ENCODE peak calls at places on chromosomes 11 and 22, in seven cellular contexts. D, E, L, W, R, P and F are unnamed samples.

GRCh38 chr11:65479184-65480145 is 19.4 kb upstream of the MALAT1 start:
- DNase-seq in D (peak; percentile 86), E (no peak), L (no peak), W (no peak), R (peak; percentile 83), P (peak; percentile 95), F (peak; percentile 89)

GRCh38 chr11:26931248-26931631 is 62.7 kb upstream of the FIBIN start:
- DNase-seq in D (no peak), E (no peak), L (no peak), W (no peak), R (no peak), P (peak; percentile 30), F (peak; percentile 41)

GRCh38 chr11:33197915-33198727 is 36.8 kb upstream of the CSTF3 start:
- DNase-seq in D (no peak), E (no peak), L (no peak), W (no peak), R (no peak), P (no peak), F (no peak)

GRCh38 chr11:34327804-34328631 is 29.8 kb downstream of the ABTB2 start:
- DNase-seq in D (no peak), E (no peak), L (no peak), W (no peak), R (no peak), P (peak; percentile 40), F (no peak)

GRCh38 chr11:130478204-130478701 is 29.8 kb downstream of the ADAMTS15 start:
- DNase-seq in D (peak; percentile 49), E (no peak), L (no peak), W (no peak), R (no peak), P (peak; percentile 95), F (peak; percentile 91)

GRCh38 chr11:86068138-86068861 is 584 bp downstream of the PICALM start:
- DNase-seq in D (peak; percentile 33), E (peak; percentile 40), L (peak; percentile 45), W (peak; percentile 23), R (peak; percentile 82), P (no peak), F (no peak)

GRCh38 chr11:96215094-96215782 is 127.8 kb downstream of the MAML2 start:
- DNase-seq in D (peak; percentile 18), E (peak; percentile 61), L (no peak), W (no peak), R (no peak), P (peak; percentile 76), F (peak; percentile 81)

GRCh38 chr11:107561688-107562087 is 3.8 kb downstream of the ALKBH8 start:
- DNase-seq in D (peak; percentile 36), E (no peak), L (no peak), W (no peak), R (no peak), P (peak; percentile 34), F (peak; percentile 68)

GRCh38 chr11:86218125-86219081 is 26.1 kb upstream of the EED start:
- DNase-seq in D (peak; percentile 77), E (peak; percentile 53), L (peak; percentile 80), W (peak; percentile 16), R (no peak), P (peak; percentile 76), F (peak; percentile 64)

GRCh38 chr11:108906329-108906728 is 241.5 kb downstream of the DDX10 start:
- DNase-seq in D (peak; percentile 47), E (no peak), L (no peak), W (no peak), R (no peak), P (peak; percentile 82), F (peak; percentile 70)

GRCh38 chr22:28373841-28374240 is 305.8 kb downstream of the TTC28 start:
- DNase-seq in D (no peak), E (no peak), L (no peak), W (no peak), R (no peak), P (peak; percentile 66), F (peak; percentile 63)

GRCh38 chr11:74696488-74696887 is 34.7 kb downstream of the CHRDL2 start:
- DNase-seq in D (peak; percentile 43), E (no peak), L (no peak), W (no peak), R (no peak), P (no peak), F (no peak)

GRCh38 chr11:71373791-71374454 is 74.3 kb downstream of the DHCR7 start:
- DNase-seq in D (no peak), E (no peak), L (no peak), W (no peak), R (no peak), P (no peak), F (no peak)

GRCh38 chr11:2194877-2195755 is 23.5 kb upstream of the TH start:
- DNase-seq in D (peak; percentile 44), E (peak; percentile 16), L (peak; percentile 80), W (no peak), R (no peak), P (peak; percentile 6), F (peak; percentile 28)

GRCh38 chr11:58675344-58676155 is 53.1 kb downstream of the CNTF start:
- DNase-seq in D (peak; percentile 60), E (peak; percentile 54), L (peak; percentile 77), W (peak; percentile 27), R (no peak), P (peak; percentile 59), F (peak; percentile 63)

GRCh38 chr11:77109236-77110019 is 6.8 kb downstream of the OMP start:
- DNase-seq in D (no peak), E (no peak), L (no peak), W (no peak), R (no peak), P (peak; percentile 37), F (peak; percentile 85)

GRCh38 chr11:14189874-14190273 is 169.1 kb downstream of the RRAS2 start:
- DNase-seq in D (no peak), E (no peak), L (no peak), W (no peak), R (peak; percentile 81), P (no peak), F (peak; percentile 81)

DNA sequence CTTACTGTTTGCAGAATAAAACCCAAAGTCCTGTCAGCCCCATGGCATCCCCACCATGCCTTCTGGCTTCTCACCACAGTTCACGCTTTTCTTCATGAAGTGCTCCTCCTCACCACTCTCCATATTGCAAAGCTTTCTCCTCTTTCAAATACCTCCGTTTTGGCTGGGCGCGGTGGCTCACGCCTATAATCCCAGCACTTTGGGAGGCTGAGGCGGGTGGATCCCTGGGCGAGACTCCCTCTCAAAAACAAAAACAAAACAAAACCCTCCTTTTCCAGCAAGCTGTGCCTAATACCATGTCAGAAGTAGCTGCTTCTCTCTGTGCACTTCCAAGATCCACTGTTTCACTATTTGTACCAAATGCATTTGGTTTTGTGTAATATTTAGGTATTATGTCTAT is 6.7 kb downstream of the BACE1 start:
- DNase-seq in D (no peak), E (no peak), L (no peak), W (no peak), R (no peak), P (no peak), F (no peak)
- H3K27ac ChIP-seq in D (no peak overlapping the region), E (no peak overlapping the region), L (no peak overlapping the region), W (no peak overlapping the region), R (no peak overlapping the region), P (no peak overlapping the region), F (no peak overlapping the region)

DNA sequence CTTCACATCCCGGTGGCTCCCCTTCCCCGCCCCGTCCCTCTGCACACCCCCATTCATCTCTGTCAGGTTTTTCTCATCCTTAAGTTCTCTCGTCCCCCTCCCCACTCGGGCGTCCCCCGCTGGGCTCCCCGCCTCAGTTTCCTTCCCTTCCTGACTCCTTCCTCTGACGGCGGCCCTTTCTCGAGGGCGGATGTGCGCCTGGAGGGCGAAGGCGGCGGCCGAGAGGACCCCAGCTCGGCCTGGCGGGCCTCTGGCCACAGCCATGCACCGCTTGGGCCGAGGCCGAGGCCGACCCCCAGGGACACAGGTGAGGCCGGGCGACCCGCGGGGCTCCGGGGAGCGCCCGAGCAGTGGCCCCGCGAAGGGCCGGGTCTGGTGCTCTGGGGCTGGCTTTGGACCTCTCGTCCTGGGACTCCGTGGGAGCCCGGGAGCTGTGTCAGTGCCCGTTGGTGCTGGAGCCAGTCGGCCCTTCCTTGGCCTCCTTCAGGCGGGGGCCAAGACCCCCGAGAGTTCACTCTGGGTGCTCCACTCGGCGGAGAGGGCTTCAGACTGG is 2.9 kb downstream of the PHLDB1 start:
- DNase-seq in D (no peak), E (no peak), L (no peak), W (no peak), R (peak; percentile 80), P (no peak), F (no peak)
- H3K4me3 ChIP-seq in D (no peak overlapping the region), E (no peak overlapping the region), L (no peak overlapping the region), W (peak overlapping the region; percentile 68), R (peak overlapping the region; percentile 69), P (peak overlapping the region; percentile 93), F (peak overlapping the region; percentile 84)

DNA sequence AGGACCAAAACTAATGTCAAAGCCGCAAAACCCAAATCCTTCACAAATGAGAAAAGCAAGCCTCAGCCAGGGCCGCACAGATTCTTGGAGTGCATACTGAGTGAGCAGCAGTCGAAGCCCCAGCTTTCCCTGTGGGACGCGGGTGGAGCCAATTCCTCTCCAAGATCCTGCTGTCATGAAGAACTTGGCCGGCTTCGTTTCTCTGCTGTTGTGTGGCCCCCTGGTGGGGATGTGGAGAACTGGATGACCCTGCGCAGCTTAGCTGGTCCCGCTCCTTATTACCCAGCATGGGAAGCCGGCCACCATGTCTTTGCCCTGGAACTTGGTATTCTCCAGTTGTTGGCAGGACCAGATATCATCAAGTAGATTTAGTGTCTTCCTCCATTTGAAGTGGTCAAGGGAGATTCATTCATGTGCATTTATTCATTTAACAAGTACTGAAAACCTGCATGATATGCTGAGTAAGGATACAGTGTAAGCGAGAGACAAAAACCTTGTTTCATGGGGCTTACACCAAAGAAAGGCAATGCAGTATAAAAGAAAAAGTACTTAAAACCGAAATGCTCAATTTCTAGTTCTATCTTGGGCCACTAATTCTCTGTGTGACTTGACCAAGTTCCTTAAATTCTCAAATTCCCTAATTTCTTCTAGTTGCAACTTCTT is 56.8 kb upstream of the CRTAM start:
- DNase-seq in D (peak; percentile 83), E (peak; percentile 64), L (peak; percentile 81), W (peak; percentile 42), R (peak; percentile 93), P (peak; percentile 90), F (peak; percentile 88)
- H3K27ac ChIP-seq in D (peak overlapping the region; percentile 68), E (no peak overlapping the region), L (no peak overlapping the region), W (no peak overlapping the region), R (no peak overlapping the region), P (no peak overlapping the region), F (no peak overlapping the region)

GRCh38 chr11:8004008-8004407 is 16.9 kb downstream of the EIF3F start:
- DNase-seq in D (no peak), E (no peak), L (no peak), W (no peak), R (no peak), P (no peak), F (no peak)

GRCh38 chr11:8003187-8003586 is 16.1 kb downstream of the EIF3F start:
- DNase-seq in D (no peak), E (no peak), L (no peak), W (no peak), R (no peak), P (no peak), F (no peak)

GRCh38 chr11:8000390-8000789 is 13.3 kb downstream of the EIF3F start:
- DNase-seq in D (no peak), E (no peak), L (no peak), W (no peak), R (no peak), P (no peak), F (no peak)

GRCh38 chr11:8005556-8005955 is 18.4 kb downstream of the EIF3F start:
- DNase-seq in D (no peak), E (no peak), L (no peak), W (no peak), R (no peak), P (no peak), F (no peak)

DNA sequence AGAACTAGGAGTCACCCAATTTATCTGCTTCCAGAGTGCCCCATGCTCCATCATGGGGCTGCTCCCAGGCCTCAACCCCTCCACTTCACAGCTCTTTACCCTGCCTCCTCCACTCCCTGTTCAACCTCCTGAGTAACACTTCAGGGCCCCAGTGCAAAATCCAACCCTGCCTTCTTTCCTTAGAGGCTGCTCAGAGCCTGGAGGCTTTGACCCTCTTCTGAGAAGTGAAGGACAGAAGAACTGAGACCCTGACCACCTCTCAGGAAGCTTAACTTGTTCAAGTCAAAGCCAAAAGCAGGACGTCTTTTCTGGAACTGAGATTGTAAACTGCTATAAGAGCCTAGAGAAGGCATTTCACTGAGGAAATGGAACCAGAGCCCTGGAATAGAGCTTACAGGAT is 15.5 kb downstream of the EIF3F start:
- DNase-seq in D (no peak), E (no peak), L (no peak), W (no peak), R (no peak), P (no peak), F (no peak)
- H3K4me3 ChIP-seq in D (no peak overlapping the region), E (no peak overlapping the region), L (no peak overlapping the region), W (no peak overlapping the region), R (no peak overlapping the region), P (no peak overlapping the region), F (no peak overlapping the region)